ENCODE peak calls at places on chromosomes 3 and 15, in six cellular contexts. J is H1, R is stomach, U is A549, G is suprapubic skin, A is GM12878. Y is an unnamed sample.

GRCh38 chr3:61560452-61561373 is 658 bp upstream of the PTPRG start:
- DNase-seq in G (peak), U (peak), J (peak), R (peak), A (no peak), Y (peak)

GRCh38 chr3:134477938-134478337 is 7.8 kb downstream of the ANAPC13 start:
- DNase-seq in A (no peak), U (peak), G (no peak), R (no peak), J (no peak), Y (no peak)

GRCh38 chr3:42651248-42652091 is 2.0 kb upstream of the ZBTB47 start:
- DNase-seq in J (peak), A (no peak), U (no peak), G (no peak), R (no peak), Y (peak)

GRCh38 chr3:178900244-178900643 is 171.4 kb downstream of the ZMAT3 start:
- DNase-seq in A (no peak), U (no peak), R (no peak), J (no peak), G (no peak), Y (no peak)

GRCh38 chr3:189172668-189173419 is 1.1 kb downstream of the TPRG1 start:
- DNase-seq in U (no peak), G (no peak), J (no peak), A (no peak), R (no peak), Y (no peak)

GRCh38 chr15:57003418-57003817 is 85.0 kb downstream of the TCF12 start:
- DNase-seq in U (peak), G (no peak), A (no peak), R (no peak), J (no peak), Y (no peak)

GRCh38 chr3:149352556-149352955 is 19.1 kb upstream of the TM4SF18 start:
- DNase-seq in A (no peak), J (peak), R (peak), G (peak), U (peak), Y (peak)

GRCh38 chr15:100721758-100722550 is 119.6 kb downstream of the ASB7 start:
- DNase-seq in G (no peak), R (peak), J (peak), A (no peak), U (peak), Y (peak)

GRCh38 chr15:69015591-69015990 is 1.1 kb downstream of the NOX5 start:
- DNase-seq in U (no peak), A (no peak), G (no peak), J (no peak), R (no peak), Y (no peak)

GRCh38 chr3:68239542-68239941 is 585.1 kb upstream of the SUCLG2 start:
- DNase-seq in A (no peak), R (no peak), U (no peak), G (no peak), J (no peak), Y (no peak)

GRCh38 chr3:48367201-48367600 is 4.8 kb upstream of the FBXW12 start:
- DNase-seq in A (no peak), U (no peak), J (no peak), R (peak), G (no peak), Y (no peak)

GRCh38 chr15:60918234-60918964 is 310.7 kb downstream of the RORA start:
- DNase-seq in J (no peak), R (peak), G (no peak), U (no peak), A (no peak), Y (no peak)

GRCh38 chr3:70466096-70466495 is 153.7 kb upstream of the MDFIC2 start:
- DNase-seq in R (no peak), G (no peak), A (no peak), J (no peak), U (no peak), Y (no peak)

GRCh38 chr3:186193534-186194450 is 84.9 kb upstream of the ETV5 start:
- DNase-seq in R (no peak), U (no peak), J (peak), A (no peak), G (no peak), Y (no peak)

GRCh38 chr3:79175870-79176269 is 591.9 kb downstream of the ROBO1 start:
- DNase-seq in A (no peak), R (no peak), U (no peak), J (no peak), G (no peak), Y (no peak)

GRCh38 chr3:11198070-11198469 is 43.8 kb downstream of the HRH1 start:
- DNase-seq in J (no peak), U (no peak), R (no peak), G (no peak), A (no peak), Y (no peak)

GRCh38 chr3:141336672-141337522 is 31.4 kb upstream of the ZBTB38 start:
- DNase-seq in J (no peak), G (no peak), R (no peak), A (peak), U (peak), Y (no peak)

GRCh38 chr3:181487236-181487978 is 224.3 kb upstream of the SOX2 start:
- DNase-seq in A (no peak), R (peak), G (no peak), J (no peak), U (no peak), Y (no peak)

GRCh38 chr3:170961616-170962400 is 53.4 kb upstream of the EIF5A2 start:
- DNase-seq in G (no peak), J (no peak), R (no peak), U (peak), A (no peak), Y (no peak)

GRCh38 chr3:190155752-190156151 is 35.1 kb upstream of the P3H2 start:
- DNase-seq in J (no peak), R (peak), G (no peak), A (no peak), U (no peak), Y (no peak)

GRCh38 chr3:196569003-196569516 is 600 bp downstream of the FBXO45 start:
- DNase-seq in G (no peak), A (no peak), J (peak), R (peak), U (peak), Y (no peak)

GRCh38 chr3:89179355-89179997 is 72.1 kb downstream of the EPHA3 start:
- DNase-seq in A (peak), J (no peak), U (no peak), G (no peak), R (no peak), Y (no peak)

GRCh38 chr3:109072208-109072607 is 45.7 kb downstream of the MORC1 start:
- DNase-seq in U (no peak), A (no peak), R (no peak), J (no peak), G (no peak), Y (no peak)

GRCh38 chr3:116059421-116060096 is 385.7 kb downstream of the LSAMP start:
- DNase-seq in R (no peak), G (no peak), A (no peak), U (peak), J (no peak), Y (no peak)

GRCh38 chr3:64457811-64458210 is 230.0 kb downstream of the ADAMTS9 start:
- DNase-seq in U (no peak), R (no peak), A (no peak), J (no peak), G (no peak), Y (no peak)

GRCh38 chr3:40695848-40696247 is 171.1 kb downstream of the ZNF621 start:
- DNase-seq in A (no peak), G (no peak), U (no peak), R (no peak), J (no peak), Y (no peak)

GRCh38 chr3:168813261-168813660 is 717.5 kb upstream of the GOLIM4 start:
- DNase-seq in J (no peak), A (no peak), R (no peak), U (no peak), G (no peak), Y (no peak)

GRCh38 chr3:33060609-33061337 is 36.2 kb downstream of the GLB1 start:
- DNase-seq in U (no peak), R (peak), J (no peak), G (no peak), A (no peak), Y (no peak)

GRCh38 chr15:31027948-31028586 is 36.6 kb upstream of the MTMR10 start:
- DNase-seq in G (no peak), A (no peak), U (no peak), J (no peak), R (no peak), Y (no peak)

GRCh38 chr15:48370460-48370859 is 39.2 kb downstream of the DUT start:
- DNase-seq in J (no peak), A (no peak), R (no peak), G (no peak), U (no peak), Y (no peak)

GRCh38 chr3:160038862-160039562 is 50.4 kb downstream of the IL12A start:
- DNase-seq in R (peak), A (no peak), G (no peak), J (peak), U (no peak), Y (no peak)

GRCh38 chr3:140187648-140188221 is 252.8 kb downstream of the CLSTN2 start:
- DNase-seq in G (no peak), R (no peak), U (no peak), A (no peak), J (no peak), Y (no peak)

GRCh38 chr15:59349715-59350420 is 22.8 kb downstream of the MYO1E start:
- DNase-seq in A (no peak), U (peak), J (no peak), R (no peak), G (no peak), Y (peak)

GRCh38 chr3:53978386-53978785 is 86.7 kb upstream of the SELENOK start:
- DNase-seq in U (no peak), A (no peak), R (no peak), G (no peak), J (no peak), Y (no peak)

GRCh38 chr3:24264748-24265158 is 229.9 kb downstream of the THRB start:
- DNase-seq in U (peak), G (no peak), A (no peak), R (no peak), J (no peak), Y (no peak)

GRCh38 chr15:81410318-81410753 is 36.3 kb upstream of the TMC3 start:
- DNase-seq in R (no peak), G (peak), A (no peak), U (peak), J (peak), Y (peak)
- TF ChIP-seq EP300 in R (no peak), G (no peak), A (no peak), U (no peak), J (no peak), Y (no peak)

DNA sequence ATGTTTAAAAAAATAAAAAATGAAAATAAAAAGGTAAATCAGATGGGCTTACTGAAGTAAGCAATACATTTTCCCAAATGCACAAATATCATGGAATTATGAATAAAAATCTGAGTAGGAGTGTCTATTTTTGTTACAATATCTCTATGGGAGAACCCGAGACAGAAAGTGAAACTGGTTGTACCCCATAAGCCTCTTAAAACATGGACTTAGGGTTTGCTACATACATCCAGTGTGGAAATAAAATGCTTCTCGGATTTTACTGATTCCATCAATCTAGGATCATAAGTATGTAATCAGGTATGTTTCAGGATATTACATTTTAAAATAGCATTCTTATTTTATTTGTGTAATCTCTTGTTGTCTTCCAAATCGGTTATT is 177.8 kb upstream of the CDIN1 start:
- DNase-seq in A (no peak), R (no peak), J (no peak), G (no peak), U (no peak), Y (no peak)
- H3K4me3 ChIP-seq in A (no peak), R (no peak), J (no peak), G (no peak), U (peak), Y (peak)

DNA sequence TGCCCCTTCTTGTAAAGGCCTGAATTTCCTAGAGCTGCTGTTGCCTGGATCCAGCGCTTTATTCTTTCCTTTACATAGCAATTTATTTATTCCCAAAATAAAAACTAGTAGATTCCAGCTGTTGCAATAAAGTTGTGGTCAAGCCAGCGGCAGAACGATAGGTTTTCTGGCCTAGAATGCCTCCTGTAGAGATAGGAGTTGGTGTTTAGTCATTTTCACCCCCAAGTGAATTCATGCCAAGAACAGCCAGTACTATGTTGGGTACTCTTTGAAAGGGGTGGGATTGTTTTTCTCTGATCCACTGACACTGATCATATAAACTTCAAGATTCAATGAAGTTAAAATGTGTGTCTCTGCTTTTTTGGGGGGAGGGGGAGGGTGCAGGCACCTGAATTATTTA is 69.7 kb downstream of the KLHL25 start:
- DNase-seq in R (no peak), A (no peak), G (no peak), J (no peak), U (no peak), Y (no peak)
- TF ChIP-seq EP300 in R (no peak), A (no peak), G (no peak), J (no peak), U (no peak), Y (no peak)

GRCh38 chr15:35019401-35020327 is 31.6 kb upstream of the ZNF770 start:
- DNase-seq in J (peak), G (no peak), A (no peak), R (no peak), U (peak), Y (no peak)
- H3K4me3 ChIP-seq in J (peak), G (no peak), A (no peak), R (no peak), U (peak), Y (no peak)

GRCh38 chr3:155244699-155245098 is 48.8 kb downstream of the STRIT1 start:
- DNase-seq in A (no peak), R (no peak), U (no peak), G (no peak), J (no peak), Y (no peak)

GRCh38 chr3:155252535-155252934 is 40.9 kb downstream of the STRIT1 start:
- DNase-seq in A (no peak), U (peak), G (no peak), J (no peak), R (no peak), Y (no peak)

GRCh38 chr3:155244206-155244605 is 49.3 kb downstream of the STRIT1 start:
- DNase-seq in U (no peak), A (no peak), G (no peak), R (no peak), J (no peak), Y (no peak)

GRCh38 chr3:155252021-155252420 is 41.5 kb downstream of the STRIT1 start:
- DNase-seq in R (no peak), G (no peak), U (no peak), J (no peak), A (no peak), Y (no peak)

DNA sequence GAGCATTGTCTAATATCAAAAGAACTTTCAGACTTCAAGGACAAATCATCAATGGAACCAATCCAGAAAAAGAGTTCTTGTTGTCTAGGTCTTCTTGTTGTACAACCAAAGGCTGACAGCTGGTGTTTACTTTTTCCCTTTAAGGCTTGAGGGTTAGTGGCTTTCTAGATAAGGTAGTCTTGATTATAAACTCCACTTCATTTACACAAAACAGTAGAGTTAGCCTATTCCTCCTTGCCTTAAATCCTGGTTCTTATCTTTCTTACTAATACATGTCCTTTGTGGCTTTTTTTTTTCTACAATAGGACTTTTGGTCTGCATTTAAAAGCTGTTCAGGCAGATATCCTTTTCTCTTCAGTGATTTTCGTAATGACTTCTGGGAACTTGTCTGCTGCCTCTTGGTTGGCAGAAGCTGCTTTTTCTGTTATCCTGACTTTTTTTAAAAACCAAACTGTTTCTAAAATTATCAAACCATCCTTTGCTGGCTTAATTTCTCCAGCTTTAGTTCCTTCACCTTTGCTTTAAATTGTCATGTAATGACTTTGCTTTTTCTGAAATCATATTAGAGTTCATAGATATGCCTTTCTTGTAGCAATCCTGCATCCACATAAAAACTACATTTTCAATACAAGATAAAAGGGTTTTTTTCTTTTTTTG is 44.8 kb downstream of the STRIT1 start:
- DNase-seq in G (no peak), U (no peak), R (no peak), J (no peak), A (no peak), Y (no peak)
- TF ChIP-seq EP300 in G (no peak), U (no peak), R (no peak), J (no peak), A (no peak), Y (no peak)

Y was measured in ovary.